ENCODE peak calls at places on chromosomes 11 and 22, in six cellular contexts. X is fibroblast of the aortic adventitia, R is sigmoid colon, E is AG10803, U is lower lobe of right lung, I is WTC11. P is an unnamed sample.

GRCh38 chr22:23874871-23875270 is 17.2 kb downstream of the SLC2A11 start:
- DNase-seq in X (no peak), R (no peak), E (no peak), I (no peak), U (no peak), P (no peak)

GRCh38 chr11:71215372-71215965 is 36.9 kb downstream of the SHANK2 start:
- DNase-seq in I (no peak), R (peak), X (no peak), E (no peak), U (no peak), P (no peak)

GRCh38 chr11:70675697-70676374 is 277.5 kb downstream of the CTTN start:
- DNase-seq in R (no peak), I (no peak), U (no peak), X (no peak), E (no peak), P (no peak)

GRCh38 chr11:46612326-46612725 is 4.7 kb downstream of the HARBI1 start:
- DNase-seq in X (no peak), U (no peak), E (no peak), R (no peak), I (no peak), P (no peak)

GRCh38 chr11:128086794-128087193 is 500.6 kb downstream of the ETS1 start:
- DNase-seq in U (no peak), R (no peak), X (no peak), E (no peak), I (no peak), P (no peak)

GRCh38 chr22:36351921-36352774 is 35.6 kb downstream of the MYH9 start:
- DNase-seq in E (no peak), X (no peak), U (peak), I (no peak), R (no peak), P (no peak)

GRCh38 chr11:76889414-76889975 is 28.8 kb downstream of the ACER3 start:
- DNase-seq in R (no peak), X (no peak), U (no peak), I (no peak), E (no peak), P (no peak)

GRCh38 chr22:21766933-21767462 is 31.4 kb upstream of the YPEL1 start:
- DNase-seq in U (no peak), X (no peak), R (no peak), I (no peak), E (no peak), P (no peak)

GRCh38 chr11:124943242-124943641 is 7.4 kb upstream of the HEPACAM start:
- DNase-seq in E (no peak), X (no peak), I (no peak), U (no peak), R (no peak), P (no peak)
- TF ChIP-seq CTCF in E (no peak), X (no peak), I (no peak), U (no peak), R (no peak), P (no peak)

GRCh38 chr22:34976474-34976873 is 89.5 kb upstream of the ISX start:
- DNase-seq in I (no peak), R (no peak), X (no peak), E (no peak), U (no peak), P (no peak)

GRCh38 chr22:34976886-34977285 is 89.1 kb upstream of the ISX start:
- DNase-seq in X (no peak), R (no peak), E (no peak), I (no peak), U (no peak), P (no peak)

GRCh38 chr22:34973016-34973415 is 92.9 kb upstream of the ISX start:
- DNase-seq in I (no peak), X (no peak), E (peak), R (no peak), U (no peak), P (no peak)

GRCh38 chr22:34973926-34974325 is 92.0 kb upstream of the ISX start:
- DNase-seq in I (no peak), E (peak), U (no peak), X (no peak), R (no peak), P (no peak)

GRCh38 chr22:34975721-34976120 is 90.2 kb upstream of the ISX start:
- DNase-seq in U (no peak), R (no peak), X (no peak), E (peak), I (peak), P (no peak)
- TF ChIP-seq CTCF in U (no peak), R (no peak), X (no peak), E (peak), I (no peak), P (peak)

GRCh38 chr11:7576671-7577225 is 62.9 kb downstream of the PPFIBP2 start:
- DNase-seq in X (peak), I (no peak), U (no peak), R (peak), E (peak), P (no peak)

GRCh38 chr11:7573558-7574296 is 59.9 kb downstream of the PPFIBP2 start:
- DNase-seq in E (no peak), R (no peak), I (peak), X (no peak), U (no peak), P (no peak)

GRCh38 chr11:7575841-7576451 is 62.1 kb downstream of the PPFIBP2 start:
- DNase-seq in E (peak), I (no peak), X (no peak), U (no peak), R (no peak), P (no peak)

GRCh38 chr11:7573193-7573557 is 59.4 kb downstream of the PPFIBP2 start:
- DNase-seq in I (no peak), E (peak), R (no peak), X (peak), U (no peak), P (no peak)

DNA sequence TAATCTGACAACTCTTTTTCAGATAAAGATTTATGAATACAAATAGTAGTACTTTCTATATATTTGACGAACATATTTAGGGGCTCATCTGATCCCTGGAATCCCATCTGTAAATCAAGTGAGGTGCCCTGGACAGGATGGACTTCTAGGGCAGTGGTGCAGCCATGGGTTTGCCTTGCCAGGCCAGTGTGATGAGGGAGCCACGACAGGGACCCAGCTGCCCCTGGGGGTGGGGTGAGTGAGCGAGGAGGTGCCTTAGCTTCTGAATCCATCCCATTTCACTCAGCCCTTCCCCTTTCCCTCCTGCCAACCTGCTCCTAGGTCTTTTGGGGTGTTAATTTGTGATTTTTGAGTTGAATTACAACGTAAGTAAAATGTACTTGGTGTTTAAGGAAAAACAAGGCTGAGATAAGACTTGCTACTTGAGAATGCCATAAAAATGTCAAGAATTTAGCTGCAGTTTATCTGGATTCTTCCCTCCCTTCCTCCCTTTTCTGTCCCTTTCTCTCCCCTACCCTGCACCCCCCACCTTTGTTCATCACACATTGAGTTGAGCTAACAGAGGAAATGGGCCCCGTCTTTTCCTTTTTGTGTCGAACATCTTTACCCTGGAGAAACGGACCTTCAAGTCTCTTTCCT is 60.8 kb downstream of the PPFIBP2 start:
- DNase-seq in R (no peak), U (no peak), X (no peak), I (no peak), E (no peak), P (no peak)
- TF ChIP-seq CTCF in R (no peak), U (no peak), X (no peak), I (no peak), E (no peak), P (no peak)

GRCh38 chr11:81002374-81002773 is 1561.5 kb upstream of the TENM4 start:
- DNase-seq in U (no peak), E (no peak), I (no peak), R (no peak), X (no peak), P (no peak)

GRCh38 chr11:81004576-81004975 is 1563.7 kb upstream of the TENM4 start:
- DNase-seq in X (no peak), R (no peak), I (no peak), E (no peak), U (no peak), P (no peak)

GRCh38 chr11:81005595-81005994 is 1564.8 kb upstream of the TENM4 start:
- DNase-seq in I (no peak), X (peak), R (no peak), U (no peak), E (peak), P (no peak)

GRCh38 chr11:81010631-81011030 is 1569.8 kb upstream of the TENM4 start:
- DNase-seq in I (no peak), X (no peak), R (no peak), U (no peak), E (no peak), P (no peak)

GRCh38 chr11:81007046-81007445 is 1566.2 kb upstream of the TENM4 start:
- DNase-seq in X (peak), R (no peak), U (no peak), E (peak), I (no peak), P (no peak)
- TF ChIP-seq CTCF in X (peak), R (no peak), U (no peak), E (peak), I (no peak), P (no peak)

DNA sequence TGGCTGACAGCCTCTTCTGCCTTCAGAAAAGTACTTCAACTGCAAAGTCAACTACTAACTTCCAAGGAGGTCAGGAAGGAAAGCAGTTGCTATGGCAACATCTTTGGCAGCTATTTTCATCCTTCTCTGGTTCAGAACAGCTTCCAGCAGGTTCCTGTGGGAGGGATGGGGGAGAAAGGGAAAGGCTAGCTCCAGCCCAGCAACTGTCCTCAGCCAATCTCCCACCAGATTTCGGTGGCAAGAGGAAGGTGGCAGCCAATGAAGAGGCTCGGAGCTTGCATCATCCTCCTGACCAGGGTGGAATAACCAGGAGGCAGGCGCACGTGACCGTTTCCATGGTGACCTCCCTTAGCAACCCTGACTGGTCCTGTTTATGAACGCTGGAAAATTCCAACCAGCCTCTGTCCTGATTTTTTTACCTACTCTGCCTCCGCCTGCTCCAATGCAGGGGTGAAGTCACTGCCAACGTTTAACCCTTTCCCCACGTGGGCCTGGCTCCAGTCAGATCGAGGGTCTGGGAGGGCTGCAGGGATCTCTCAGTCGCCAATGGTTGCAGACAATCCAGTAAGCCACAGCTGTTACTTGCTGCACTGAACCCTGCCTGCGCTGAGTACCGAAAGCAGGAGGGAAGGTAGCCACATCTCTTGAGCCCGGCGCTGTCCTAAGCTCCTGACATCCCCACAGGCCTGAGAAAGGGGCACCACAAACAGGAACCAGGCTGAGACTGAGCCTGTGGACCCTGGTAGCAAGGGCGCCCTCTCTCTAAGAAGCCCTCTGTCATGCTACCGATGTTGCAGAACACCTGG is 11.2 kb upstream of the MALAT1 start:
- DNase-seq in R (peak), X (peak), E (peak), U (peak), I (peak), P (peak)
- TF ChIP-seq CTCF in R (no peak), X (no peak), E (no peak), U (no peak), I (no peak), P (no peak)

GRCh38 chr22:30947163-30947820 is 21.3 kb downstream of the MORC2 start:
- DNase-seq in E (peak), R (no peak), I (no peak), X (peak), U (no peak), P (no peak)
- TF ChIP-seq CTCF in E (no peak), R (no peak), I (no peak), X (peak), U (no peak), P (peak)

GRCh38 chr11:87239531-87239930 is 201.8 kb downstream of the TMEM135 start:
- DNase-seq in X (no peak), E (no peak), U (no peak), R (no peak), I (no peak), P (no peak)
- TF ChIP-seq CTCF in X (no peak), E (no peak), U (no peak), R (no peak), I (no peak), P (no peak)